ENCODE peak calls at places on chromosomes 3 and 15, in four cellular contexts. Q, P, C and X are unnamed samples. For H3K36me3, the result is how much of the 10 kb centered on the place peaks cover.

GRCh38 chr3:18680759-18681158 is 255.6 kb upstream of the SATB1 start:
- DNase-seq in Q (no peak), P (no peak), C (no peak), X (no peak)

GRCh38 chr3:194620192-194620591 is 13.0 kb downstream of the TMEM44 start:
- DNase-seq in Q (no peak), P (no peak), C (no peak), X (no peak)

GRCh38 chr3:81651139-81651538 is 110.3 kb downstream of the GBE1 start:
- DNase-seq in Q (no peak), P (no peak), C (no peak), X (no peak)

GRCh38 chr15:39363761-39364586 is 216.9 kb upstream of the THBS1 start:
- DNase-seq in Q (no peak), P (no peak), C (no peak), X (no peak)

GRCh38 chr15:72237286-72238224 is 6.6 kb upstream of the PKM start:
- DNase-seq in Q (no peak), P (peak), C (peak), X (no peak)

GRCh38 chr3:32257042-32257441 is 18.6 kb downstream of the CMTM8 start:
- DNase-seq in Q (no peak), P (no peak), C (no peak), X (no peak)

GRCh38 chr3:112092439-112093179 is 6.4 kb downstream of the C3orf52 start:
- DNase-seq in Q (no peak), P (peak), C (no peak), X (peak)

GRCh38 chr15:78083687-78084358 is 6.3 kb upstream of the TBC1D2B start:
- DNase-seq in Q (no peak), P (peak), C (no peak), X (no peak)

GRCh38 chr15:83565553-83566159 is 88.3 kb upstream of the ADAMTSL3 start:
- DNase-seq in Q (peak), P (no peak), C (no peak), X (peak)

GRCh38 chr3:17800232-17800631 is 57.8 kb upstream of the TBC1D5 start:
- DNase-seq in Q (no peak), P (no peak), C (no peak), X (no peak)

GRCh38 chr15:59327942-59328341 is 44.7 kb downstream of the MYO1E start:
- DNase-seq in Q (no peak), P (no peak), C (no peak), X (no peak)

GRCh38 chr3:115513411-115513800 is 109.9 kb upstream of the GAP43 start:
- DNase-seq in Q (no peak), P (no peak), C (no peak), X (no peak)

GRCh38 chr15:78390823-78391222 is 47.2 kb upstream of the IREB2 start:
- DNase-seq in Q (no peak), P (no peak), C (no peak), X (no peak)

GRCh38 chr15:45457215-45457614 is 65.3 kb downstream of the SLC30A4 start:
- DNase-seq in Q (no peak), P (no peak), C (no peak), X (no peak)

GRCh38 chr15:94417464-94418293 is 186.3 kb downstream of the MCTP2 start:
- DNase-seq in Q (no peak), P (no peak), C (no peak), X (no peak)
- H3K36me3 ChIP-seq in Q (under half), P (under half), C (under half), X (under half)

DNA sequence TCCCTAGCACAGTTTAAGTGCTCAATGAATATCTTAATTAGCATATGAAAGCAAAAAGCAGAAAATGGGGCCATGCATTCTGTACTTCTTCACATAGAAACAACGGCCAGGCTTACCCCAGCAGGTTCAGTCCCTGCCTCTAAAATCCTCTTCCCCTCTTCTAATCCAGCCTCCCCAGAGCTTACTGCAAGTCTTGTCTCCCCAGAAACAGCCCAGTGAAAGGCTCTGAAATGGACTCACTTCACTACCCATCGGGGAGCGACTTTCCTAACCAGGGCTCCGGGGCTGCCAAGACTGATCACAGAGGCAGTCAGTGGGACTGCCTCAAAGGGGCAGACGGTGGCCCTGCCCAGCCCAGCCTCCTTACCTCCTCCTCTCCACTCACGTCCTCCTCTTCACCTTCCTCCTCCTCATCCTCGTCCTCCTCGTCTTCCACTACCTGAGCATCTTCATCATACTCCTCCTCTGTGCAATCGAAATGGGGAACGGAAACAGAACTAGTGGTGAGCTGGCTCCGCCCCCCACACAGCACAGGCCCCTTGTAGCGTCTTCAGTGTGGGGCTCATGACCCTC is 38.0 kb downstream of the ANP32A start:
- DNase-seq in Q (no peak), P (no peak), C (no peak), X (no peak)
- H3K36me3 ChIP-seq in Q (half or more), P (under half), C (under half), X (under half)

GRCh38 chr15:52787549-52788098 is 2.5 kb downstream of the ONECUT1 start:
- DNase-seq in Q (no peak), P (no peak), C (no peak), X (peak)
- H3K36me3 ChIP-seq in Q (under half), P (under half), C (under half), X (under half)

DNA sequence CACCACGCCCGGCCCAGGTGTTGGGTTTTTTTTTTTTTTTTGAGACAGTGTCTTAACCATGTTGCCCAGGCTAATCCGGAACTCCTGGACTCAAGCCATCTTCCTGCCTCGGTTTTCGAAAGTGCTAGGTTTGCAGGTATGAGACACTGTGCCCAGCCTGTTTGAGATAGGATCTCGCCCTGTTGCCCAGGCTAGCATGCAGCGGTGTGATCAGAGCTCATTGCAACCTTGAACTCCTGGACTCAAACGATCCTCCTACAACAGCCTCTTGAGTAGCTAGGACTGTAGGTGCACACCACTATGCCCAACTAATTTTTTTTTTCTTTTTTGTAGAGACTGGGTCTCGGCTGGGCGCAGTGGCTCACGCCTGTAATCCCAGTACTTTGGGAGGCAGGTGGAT is 20.3 kb upstream of the ITPKA start:
- DNase-seq in Q (no peak), P (no peak), C (no peak), X (no peak)
- H3K36me3 ChIP-seq in Q (under half), P (under half), C (half or more), X (under half)

GRCh38 chr15:33865416-33865815 is 102.9 kb upstream of the CHRM5 start:
- DNase-seq in Q (no peak), P (no peak), C (no peak), X (no peak)
- H3K36me3 ChIP-seq in Q (under half), P (under half), C (under half), X (under half)

GRCh38 chr3:121414924-121415323 is 130.9 kb downstream of the POLQ start:
- DNase-seq in Q (no peak), P (no peak), C (no peak), X (no peak)

DNA sequence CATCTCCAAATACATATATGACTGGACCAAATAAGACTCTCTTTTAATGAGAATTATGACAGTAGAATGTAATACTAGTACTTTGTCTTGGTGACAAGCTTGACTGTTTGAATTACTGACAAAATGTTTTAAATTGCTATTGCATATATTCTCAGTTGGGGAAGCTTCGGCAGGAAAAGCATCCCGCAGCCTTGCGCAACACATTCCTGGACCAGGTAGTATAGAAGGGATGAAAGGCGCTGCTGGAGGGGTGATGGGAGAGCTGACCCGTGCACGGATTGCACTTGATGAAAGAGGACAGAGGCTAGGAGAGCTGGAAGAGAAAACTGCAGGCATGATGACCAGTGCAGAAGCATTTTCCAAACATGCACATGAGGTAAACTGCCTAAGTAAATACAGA is 127.6 kb downstream of the POLQ start:
- DNase-seq in Q (no peak), P (no peak), C (no peak), X (no peak)
- H3K36me3 ChIP-seq in Q (under half), P (under half), C (under half), X (under half)

GRCh38 chr3:192128922-192129321 is 598.4 kb downstream of the FGF12 start:
- DNase-seq in Q (no peak), P (no peak), C (no peak), X (no peak)

GRCh38 chr3:192121921-192122320 is 605.4 kb downstream of the FGF12 start:
- DNase-seq in Q (no peak), P (no peak), C (no peak), X (no peak)

GRCh38 chr3:192128060-192128459 is 599.3 kb downstream of the FGF12 start:
- DNase-seq in Q (no peak), P (no peak), C (no peak), X (no peak)

DNA sequence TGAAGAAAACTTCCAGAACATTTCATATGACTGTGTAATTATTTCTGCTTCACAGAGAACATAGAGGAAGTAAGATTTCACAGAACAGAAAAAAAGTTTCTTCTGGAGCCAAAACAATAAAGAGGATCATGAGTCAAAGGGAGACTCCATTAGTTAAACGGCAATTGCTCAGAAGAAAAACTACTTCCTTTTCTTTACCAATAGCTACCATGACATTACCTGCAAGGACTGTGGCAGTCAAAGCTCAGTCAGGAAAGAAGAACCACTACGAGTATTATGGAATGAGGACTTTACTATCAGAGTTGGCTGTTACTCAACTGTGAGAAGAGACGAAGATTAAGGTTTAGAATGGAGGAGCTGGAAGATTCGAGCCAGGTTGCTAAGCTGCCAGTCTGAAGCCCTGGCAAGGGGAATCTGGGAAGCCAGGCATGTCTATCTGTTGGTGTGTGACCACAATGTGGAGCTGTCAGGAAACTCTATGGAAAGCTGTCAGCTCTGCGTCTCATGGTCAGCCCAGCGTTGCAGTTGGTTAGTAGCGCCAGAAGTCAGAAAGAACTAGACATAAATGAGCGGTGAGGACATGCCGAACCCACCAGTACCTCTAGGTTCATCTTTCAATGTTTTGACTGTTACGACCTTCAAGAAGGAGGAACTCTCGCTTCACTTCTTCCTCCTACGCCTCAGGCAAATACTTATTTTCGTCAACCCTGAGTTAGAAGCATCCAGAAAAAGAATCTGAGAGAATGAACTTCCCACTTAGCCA is 604.3 kb downstream of the FGF12 start:
- DNase-seq in Q (no peak), P (no peak), C (no peak), X (no peak)
- H3K36me3 ChIP-seq in Q (under half), P (under half), C (under half), X (under half)

GRCh38 chr3:34361921-34362320 is 563.5 kb downstream of the PDCD6IP start:
- DNase-seq in Q (no peak), P (peak), C (no peak), X (no peak)

GRCh38 chr3:34362910-34363309 is 564.5 kb downstream of the PDCD6IP start:
- DNase-seq in Q (no peak), P (no peak), C (no peak), X (no peak)

GRCh38 chr3:34363871-34364270 is 565.4 kb downstream of the PDCD6IP start:
- DNase-seq in Q (no peak), P (no peak), C (no peak), X (no peak)

GRCh38 chr3:34365766-34366165 is 567.3 kb downstream of the PDCD6IP start:
- DNase-seq in Q (no peak), P (no peak), C (no peak), X (no peak)

GRCh38 chr3:34364345-34364744 is 565.9 kb downstream of the PDCD6IP start:
- DNase-seq in Q (no peak), P (no peak), C (no peak), X (peak)
- H3K36me3 ChIP-seq in Q (under half), P (under half), C (under half), X (under half)

GRCh38 chr3:186052096-186052495 is 56.8 kb downstream of the ETV5 start:
- DNase-seq in Q (no peak), P (no peak), C (no peak), X (no peak)

GRCh38 chr3:186058225-186058624 is 50.7 kb downstream of the ETV5 start:
- DNase-seq in Q (no peak), P (no peak), C (no peak), X (no peak)

GRCh38 chr3:186054481-186055399 is 54.1 kb downstream of the ETV5 start:
- DNase-seq in Q (no peak), P (no peak), C (no peak), X (no peak)

GRCh38 chr3:186057594-186057993 is 51.3 kb downstream of the ETV5 start:
- DNase-seq in Q (no peak), P (no peak), C (no peak), X (no peak)

GRCh38 chr3:186053954-186054353 is 54.9 kb downstream of the ETV5 start:
- DNase-seq in Q (no peak), P (no peak), C (no peak), X (peak)
- H3K36me3 ChIP-seq in Q (under half), P (under half), C (under half), X (under half)